ENCODE peak calls at places on chromosomes 7 and 10, in four cellular contexts. One of them, this sample, is unnamed.

GRCh38 chr7:113794573-113794972 is 124.2 kb downstream of the PPP1R3A start:
- DNase-seq in foreskin fibroblast: no peak
- DNase-seq in astrocyte of the spinal cord: no peak
- DNase-seq in stomach: no peak
- DNase-seq in this sample: no peak

GRCh38 chr7:17680026-17680425 is 260.3 kb downstream of the SNX13 start:
- DNase-seq in foreskin fibroblast: peak
- DNase-seq in astrocyte of the spinal cord: peak
- DNase-seq in stomach: no peak
- DNase-seq in this sample: no peak

GRCh38 chr7:6127129-6127490 is 95.9 kb downstream of the ANKRD61 start:
- DNase-seq in foreskin fibroblast: no peak
- DNase-seq in astrocyte of the spinal cord: no peak
- DNase-seq in stomach: no peak
- DNase-seq in this sample: no peak

GRCh38 chr7:21616796-21617436 is 74.1 kb downstream of the DNAH11 start:
- DNase-seq in foreskin fibroblast: peak
- DNase-seq in astrocyte of the spinal cord: peak
- DNase-seq in stomach: no peak
- DNase-seq in this sample: no peak

GRCh38 chr7:88167223-88167622 is 52.6 kb downstream of the SRI start:
- DNase-seq in foreskin fibroblast: no peak
- DNase-seq in astrocyte of the spinal cord: no peak
- DNase-seq in stomach: no peak
- DNase-seq in this sample: no peak

GRCh38 chr7:117384693-117385092 is 42.6 kb downstream of the ASZ1 start:
- DNase-seq in foreskin fibroblast: peak
- DNase-seq in astrocyte of the spinal cord: no peak
- DNase-seq in stomach: no peak
- DNase-seq in this sample: no peak

GRCh38 chr7:4604456-4604940 is 77.6 kb upstream of the FOXK1 start:
- DNase-seq in foreskin fibroblast: no peak
- DNase-seq in astrocyte of the spinal cord: no peak
- DNase-seq in stomach: peak
- DNase-seq in this sample: no peak

GRCh38 chr7:21758286-21758685 is 187.4 kb downstream of the CDCA7L start:
- DNase-seq in foreskin fibroblast: no peak
- DNase-seq in astrocyte of the spinal cord: no peak
- DNase-seq in stomach: no peak
- DNase-seq in this sample: no peak

GRCh38 chr10:17353568-17353967 is 100.8 kb downstream of the ST8SIA6 start:
- DNase-seq in foreskin fibroblast: no peak
- DNase-seq in astrocyte of the spinal cord: peak
- DNase-seq in stomach: no peak
- DNase-seq in this sample: no peak

GRCh38 chr10:116186273-116186672 is 86.7 kb downstream of the GFRA1 start:
- DNase-seq in foreskin fibroblast: no peak
- DNase-seq in astrocyte of the spinal cord: no peak
- DNase-seq in stomach: no peak
- DNase-seq in this sample: no peak

GRCh38 chr10:69994262-69994661 is 58.4 kb upstream of the MACROH2A2 start:
- DNase-seq in foreskin fibroblast: peak
- DNase-seq in astrocyte of the spinal cord: peak
- DNase-seq in stomach: no peak
- DNase-seq in this sample: no peak

GRCh38 chr10:43888551-43888950 is 239.9 kb upstream of the ZNF32 start:
- DNase-seq in foreskin fibroblast: peak
- DNase-seq in astrocyte of the spinal cord: peak
- DNase-seq in stomach: no peak
- DNase-seq in this sample: no peak

GRCh38 chr7:17520941-17521340 is 222.5 kb downstream of the AHR start:
- DNase-seq in foreskin fibroblast: peak
- DNase-seq in astrocyte of the spinal cord: no peak
- DNase-seq in stomach: no peak
- DNase-seq in this sample: no peak

GRCh38 chr7:121329460-121330052 is 756 bp downstream of the WNT16 start:
- DNase-seq in foreskin fibroblast: peak
- DNase-seq in astrocyte of the spinal cord: peak
- DNase-seq in stomach: peak
- DNase-seq in this sample: no peak

GRCh38 chr7:125966278-125967048 is 1036.8 kb upstream of the POT1 start:
- DNase-seq in foreskin fibroblast: no peak
- DNase-seq in astrocyte of the spinal cord: no peak
- DNase-seq in stomach: no peak
- DNase-seq in this sample: no peak

GRCh38 chr10:13617146-13617545 is 30.4 kb downstream of the PRPF18 start:
- DNase-seq in foreskin fibroblast: peak
- DNase-seq in astrocyte of the spinal cord: peak
- DNase-seq in stomach: no peak
- DNase-seq in this sample: no peak

GRCh38 chr10:88069338-88069737 is 205.9 kb downstream of the PTEN start:
- DNase-seq in foreskin fibroblast: no peak
- DNase-seq in astrocyte of the spinal cord: no peak
- DNase-seq in stomach: no peak
- DNase-seq in this sample: no peak

GRCh38 chr10:35375091-35375765 is 38.9 kb downstream of the CCNY start:
- DNase-seq in foreskin fibroblast: peak
- DNase-seq in astrocyte of the spinal cord: peak
- DNase-seq in stomach: no peak
- DNase-seq in this sample: no peak

GRCh38 chr10:102419561-102420442 is 834 bp upstream of the FBXL15 start:
- DNase-seq in foreskin fibroblast: peak
- DNase-seq in astrocyte of the spinal cord: no peak
- DNase-seq in stomach: peak
- DNase-seq in this sample: peak

GRCh38 chr10:92047215-92047614 is 123.6 kb downstream of the BTAF1 start:
- DNase-seq in foreskin fibroblast: no peak
- DNase-seq in astrocyte of the spinal cord: no peak
- DNase-seq in stomach: no peak
- DNase-seq in this sample: no peak

GRCh38 chr7:68321076-68321639 is 1277.1 kb upstream of the AUTS2 start:
- DNase-seq in foreskin fibroblast: no peak
- DNase-seq in astrocyte of the spinal cord: no peak
- DNase-seq in stomach: peak
- DNase-seq in this sample: no peak

GRCh38 chr7:91288208-91288824 is 24.1 kb downstream of the FZD1 start:
- DNase-seq in foreskin fibroblast: no peak
- DNase-seq in astrocyte of the spinal cord: no peak
- DNase-seq in stomach: peak
- DNase-seq in this sample: no peak

GRCh38 chr10:3010819-3011422 is 56.4 kb upstream of the PFKP start:
- DNase-seq in foreskin fibroblast: no peak
- DNase-seq in astrocyte of the spinal cord: no peak
- DNase-seq in stomach: no peak
- DNase-seq in this sample: no peak

GRCh38 chr10:1633783-1634182 is 103.5 kb downstream of the ADARB2 start:
- DNase-seq in foreskin fibroblast: no peak
- DNase-seq in astrocyte of the spinal cord: no peak
- DNase-seq in stomach: no peak
- DNase-seq in this sample: no peak

GRCh38 chr10:74415440-74415839 is 264.4 kb downstream of the ADK start:
- DNase-seq in foreskin fibroblast: no peak
- DNase-seq in astrocyte of the spinal cord: no peak
- DNase-seq in stomach: no peak
- DNase-seq in this sample: no peak

GRCh38 chr10:74418285-74418872 is 267.4 kb downstream of the ADK start:
- DNase-seq in foreskin fibroblast: peak
- DNase-seq in astrocyte of the spinal cord: peak
- DNase-seq in stomach: peak
- DNase-seq in this sample: no peak

GRCh38 chr10:74424565-74424964 is 273.5 kb downstream of the ADK start:
- DNase-seq in foreskin fibroblast: no peak
- DNase-seq in astrocyte of the spinal cord: no peak
- DNase-seq in stomach: no peak
- DNase-seq in this sample: no peak

GRCh38 chr10:74417397-74417796 is 266.4 kb downstream of the ADK start:
- DNase-seq in foreskin fibroblast: no peak
- DNase-seq in astrocyte of the spinal cord: no peak
- DNase-seq in stomach: no peak
- DNase-seq in this sample: no peak

GRCh38 chr10:74419491-74420466 is 268.8 kb downstream of the ADK start:
- DNase-seq in foreskin fibroblast: peak
- DNase-seq in astrocyte of the spinal cord: peak
- DNase-seq in stomach: no peak
- DNase-seq in this sample: no peak
- TF ChIP-seq CTCF in foreskin fibroblast: peak
- TF ChIP-seq CTCF in astrocyte of the spinal cord: peak
- TF ChIP-seq CTCF in stomach: peak
- TF ChIP-seq CTCF in this sample: peak

GRCh38 chr10:132151951-132152505 is 34.7 kb upstream of the DPYSL4 start:
- DNase-seq in foreskin fibroblast: no peak
- DNase-seq in astrocyte of the spinal cord: no peak
- DNase-seq in stomach: no peak
- DNase-seq in this sample: no peak

GRCh38 chr10:132154440-132154839 is 32.3 kb upstream of the DPYSL4 start:
- DNase-seq in foreskin fibroblast: no peak
- DNase-seq in astrocyte of the spinal cord: no peak
- DNase-seq in stomach: no peak
- DNase-seq in this sample: no peak

GRCh38 chr10:132152896-132153580 is 33.7 kb upstream of the DPYSL4 start:
- DNase-seq in foreskin fibroblast: no peak
- DNase-seq in astrocyte of the spinal cord: no peak
- DNase-seq in stomach: no peak
- DNase-seq in this sample: no peak

GRCh38 chr10:132154931-132155330 is 31.8 kb upstream of the DPYSL4 start:
- DNase-seq in foreskin fibroblast: no peak
- DNase-seq in astrocyte of the spinal cord: no peak
- DNase-seq in stomach: no peak
- DNase-seq in this sample: no peak

GRCh38 chr10:132153616-132154217 is 33.0 kb upstream of the DPYSL4 start:
- DNase-seq in foreskin fibroblast: no peak
- DNase-seq in astrocyte of the spinal cord: no peak
- DNase-seq in stomach: no peak
- DNase-seq in this sample: no peak
- TF ChIP-seq CTCF in foreskin fibroblast: no peak
- TF ChIP-seq CTCF in astrocyte of the spinal cord: no peak
- TF ChIP-seq CTCF in stomach: no peak
- TF ChIP-seq CTCF in this sample: no peak

GRCh38 chr7:151204383-151205032 is 5.8 kb downstream of the H2BK1 start:
- DNase-seq in foreskin fibroblast: no peak
- DNase-seq in astrocyte of the spinal cord: no peak
- DNase-seq in stomach: no peak
- DNase-seq in this sample: no peak
- TF ChIP-seq CTCF in foreskin fibroblast: no peak
- TF ChIP-seq CTCF in astrocyte of the spinal cord: no peak
- TF ChIP-seq CTCF in stomach: no peak
- TF ChIP-seq CTCF in this sample: no peak

GRCh38 chr7:11373546-11374142 is 400.0 kb downstream of the PHF14 start:
- DNase-seq in foreskin fibroblast: peak
- DNase-seq in astrocyte of the spinal cord: peak
- DNase-seq in stomach: no peak
- DNase-seq in this sample: no peak
- TF ChIP-seq CTCF in foreskin fibroblast: peak
- TF ChIP-seq CTCF in astrocyte of the spinal cord: peak
- TF ChIP-seq CTCF in stomach: peak
- TF ChIP-seq CTCF in this sample: no peak

GRCh38 chr10:75353183-75353582 is 48.4 kb downstream of the ZNF503 start:
- DNase-seq in foreskin fibroblast: no peak
- DNase-seq in astrocyte of the spinal cord: no peak
- DNase-seq in stomach: peak
- DNase-seq in this sample: no peak

GRCh38 chr10:75351637-75352036 is 49.9 kb downstream of the ZNF503 start:
- DNase-seq in foreskin fibroblast: no peak
- DNase-seq in astrocyte of the spinal cord: no peak
- DNase-seq in stomach: no peak
- DNase-seq in this sample: no peak

GRCh38 chr10:75347211-75347610 is 54.4 kb downstream of the ZNF503 start:
- DNase-seq in foreskin fibroblast: no peak
- DNase-seq in astrocyte of the spinal cord: no peak
- DNase-seq in stomach: no peak
- DNase-seq in this sample: no peak

GRCh38 chr10:75352650-75353049 is 48.9 kb downstream of the ZNF503 start:
- DNase-seq in foreskin fibroblast: peak
- DNase-seq in astrocyte of the spinal cord: peak
- DNase-seq in stomach: peak
- DNase-seq in this sample: no peak

DNA sequence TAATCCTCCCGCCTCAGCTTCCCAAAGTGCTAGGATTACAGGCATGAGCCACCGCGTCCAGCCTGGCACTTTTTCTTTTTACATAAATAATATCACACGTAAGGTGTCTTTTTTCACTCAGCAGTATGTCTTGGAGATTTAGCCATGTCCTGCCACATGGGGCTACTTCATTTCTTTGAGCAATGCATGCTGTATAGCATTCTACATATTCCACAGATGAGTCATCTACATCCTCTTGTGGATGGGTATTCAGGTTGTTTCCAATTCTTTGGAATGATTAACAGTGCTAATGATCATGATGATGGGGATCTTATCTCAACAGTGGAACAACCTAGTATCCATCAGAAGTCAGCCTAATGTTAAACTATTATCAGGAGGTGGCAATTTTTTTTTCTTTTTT is 50.8 kb downstream of the ZNF503 start:
- DNase-seq in foreskin fibroblast: peak
- DNase-seq in astrocyte of the spinal cord: peak
- DNase-seq in stomach: no peak
- DNase-seq in this sample: no peak
- TF ChIP-seq CTCF in foreskin fibroblast: no peak
- TF ChIP-seq CTCF in astrocyte of the spinal cord: no peak
- TF ChIP-seq CTCF in stomach: no peak
- TF ChIP-seq CTCF in this sample: no peak

GRCh38 chr10:29083096-29083495 is 205.8 kb upstream of the LYZL1 start:
- DNase-seq in foreskin fibroblast: no peak
- DNase-seq in astrocyte of the spinal cord: peak
- DNase-seq in stomach: no peak
- DNase-seq in this sample: no peak

GRCh38 chr10:29084908-29085307 is 204.0 kb upstream of the LYZL1 start:
- DNase-seq in foreskin fibroblast: no peak
- DNase-seq in astrocyte of the spinal cord: no peak
- DNase-seq in stomach: no peak
- DNase-seq in this sample: no peak

GRCh38 chr10:29081231-29081630 is 207.6 kb upstream of the LYZL1 start:
- DNase-seq in foreskin fibroblast: no peak
- DNase-seq in astrocyte of the spinal cord: no peak
- DNase-seq in stomach: no peak
- DNase-seq in this sample: no peak

GRCh38 chr10:29081971-29082699 is 206.7 kb upstream of the LYZL1 start:
- DNase-seq in foreskin fibroblast: no peak
- DNase-seq in astrocyte of the spinal cord: no peak
- DNase-seq in stomach: no peak
- DNase-seq in this sample: no peak

DNA sequence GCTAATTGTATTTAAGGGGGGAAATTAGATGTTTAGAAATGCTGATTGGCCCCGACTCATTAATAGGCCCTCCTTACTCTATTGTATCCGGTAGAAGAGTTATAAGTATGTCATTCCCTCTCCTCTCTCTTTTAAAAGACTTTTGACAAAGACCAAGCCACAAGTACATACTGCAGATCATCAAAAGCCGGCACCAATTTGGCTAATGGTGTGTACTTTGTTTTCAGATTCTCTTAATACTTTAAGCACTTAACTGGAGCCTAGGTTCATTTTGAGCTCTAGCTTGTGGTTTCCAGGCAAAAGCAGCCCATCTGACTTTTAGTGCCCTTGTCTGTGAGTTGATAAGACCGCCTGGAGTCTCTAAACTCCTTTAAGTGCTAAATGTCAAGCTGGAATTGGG is 210.0 kb upstream of the LYZL1 start:
- DNase-seq in foreskin fibroblast: no peak
- DNase-seq in astrocyte of the spinal cord: no peak
- DNase-seq in stomach: no peak
- DNase-seq in this sample: no peak
- TF ChIP-seq CTCF in foreskin fibroblast: no peak
- TF ChIP-seq CTCF in astrocyte of the spinal cord: no peak
- TF ChIP-seq CTCF in stomach: no peak
- TF ChIP-seq CTCF in this sample: no peak